ENCODE peak calls at places on chromosome 17, in seven cellular contexts. One of them, this sample, is unnamed.

GRCh38 chr17:16878084-16878483 is 93.8 kb downstream of the TNFRSF13B start:
- DNase-seq in HCT116: no peak
- DNase-seq in body of pancreas: no peak
- DNase-seq in dorsolateral prefrontal cortex: no peak
- DNase-seq in WTC11: no peak
- DNase-seq in fibroblast of mammary gland: no peak
- DNase-seq in fibroblast of pulmonary artery: no peak
- DNase-seq in this sample: no peak

GRCh38 chr17:71522383-71522782 is 598.4 kb upstream of the SOX9 start:
- DNase-seq in HCT116: no peak
- DNase-seq in body of pancreas: no peak
- DNase-seq in dorsolateral prefrontal cortex: no peak
- DNase-seq in WTC11: no peak
- DNase-seq in fibroblast of mammary gland: no peak
- DNase-seq in fibroblast of pulmonary artery: no peak
- DNase-seq in this sample: no peak

GRCh38 chr17:27323538-27324212 is 29.8 kb downstream of the WSB1 start:
- DNase-seq in HCT116: no peak
- DNase-seq in body of pancreas: peak; percentile 51
- DNase-seq in dorsolateral prefrontal cortex: no peak
- DNase-seq in WTC11: no peak
- DNase-seq in fibroblast of mammary gland: peak; percentile 78
- DNase-seq in fibroblast of pulmonary artery: peak; percentile 91
- DNase-seq in this sample: no peak

GRCh38 chr17:31568140-31568938 is 176.9 kb downstream of the RAB11FIP4 start:
- DNase-seq in HCT116: no peak
- DNase-seq in body of pancreas: no peak
- DNase-seq in dorsolateral prefrontal cortex: no peak
- DNase-seq in WTC11: no peak
- DNase-seq in fibroblast of mammary gland: peak; percentile 62
- DNase-seq in fibroblast of pulmonary artery: no peak
- DNase-seq in this sample: no peak

GRCh38 chr17:19369107-19369778 is 6.7 kb upstream of the B9D1 start:
- DNase-seq in HCT116: no peak
- DNase-seq in body of pancreas: no peak
- DNase-seq in dorsolateral prefrontal cortex: no peak
- DNase-seq in WTC11: no peak
- DNase-seq in fibroblast of mammary gland: no peak
- DNase-seq in fibroblast of pulmonary artery: no peak
- DNase-seq in this sample: no peak

GRCh38 chr17:27266228-27266627 is 27.7 kb upstream of the WSB1 start:
- DNase-seq in HCT116: no peak
- DNase-seq in body of pancreas: no peak
- DNase-seq in dorsolateral prefrontal cortex: no peak
- DNase-seq in WTC11: no peak
- DNase-seq in fibroblast of mammary gland: no peak
- DNase-seq in fibroblast of pulmonary artery: no peak
- DNase-seq in this sample: no peak

GRCh38 chr17:17198281-17198680 is 7.9 kb downstream of the PLD6 start:
- DNase-seq in HCT116: no peak
- DNase-seq in body of pancreas: no peak
- DNase-seq in dorsolateral prefrontal cortex: no peak
- DNase-seq in WTC11: no peak
- DNase-seq in fibroblast of mammary gland: no peak
- DNase-seq in fibroblast of pulmonary artery: no peak
- DNase-seq in this sample: no peak

GRCh38 chr17:42980766-42981397 is 517 bp downstream of the RUNDC1 start:
- DNase-seq in HCT116: peak; percentile 31
- DNase-seq in body of pancreas: peak; percentile 68
- DNase-seq in dorsolateral prefrontal cortex: no peak
- DNase-seq in WTC11: peak; percentile 51
- DNase-seq in fibroblast of mammary gland: peak; percentile 62
- DNase-seq in fibroblast of pulmonary artery: peak; percentile 56
- DNase-seq in this sample: peak; percentile 19

GRCh38 chr17:51667722-51668083 is 407.4 kb downstream of the UTP18 start:
- DNase-seq in HCT116: no peak
- DNase-seq in body of pancreas: no peak
- DNase-seq in dorsolateral prefrontal cortex: no peak
- DNase-seq in WTC11: no peak
- DNase-seq in fibroblast of mammary gland: no peak
- DNase-seq in fibroblast of pulmonary artery: no peak
- DNase-seq in this sample: no peak

GRCh38 chr17:45172541-45173286 is 11.0 kb downstream of the HEXIM2 start:
- DNase-seq in HCT116: peak; percentile 87
- DNase-seq in body of pancreas: peak; percentile 88
- DNase-seq in dorsolateral prefrontal cortex: peak; percentile 70
- DNase-seq in WTC11: peak; percentile 38
- DNase-seq in fibroblast of mammary gland: peak; percentile 48
- DNase-seq in fibroblast of pulmonary artery: peak; percentile 61
- DNase-seq in this sample: peak; percentile 35

GRCh38 chr17:2593846-2594656 is 597 bp downstream of the PAFAH1B1 start:
- DNase-seq in HCT116: peak; percentile 50
- DNase-seq in body of pancreas: peak; percentile 84
- DNase-seq in dorsolateral prefrontal cortex: peak; percentile 62
- DNase-seq in WTC11: peak; percentile 81
- DNase-seq in fibroblast of mammary gland: peak; percentile 62
- DNase-seq in fibroblast of pulmonary artery: peak; percentile 75
- DNase-seq in this sample: peak; percentile 72

GRCh38 chr17:40075216-40076100 is 12.7 kb downstream of the THRA start:
- DNase-seq in HCT116: no peak
- DNase-seq in body of pancreas: peak; percentile 97
- DNase-seq in dorsolateral prefrontal cortex: peak; percentile 80
- DNase-seq in WTC11: peak; percentile 87
- DNase-seq in fibroblast of mammary gland: peak; percentile 65
- DNase-seq in fibroblast of pulmonary artery: peak; percentile 68
- DNase-seq in this sample: peak; percentile 78

GRCh38 chr17:42061641-42062487 is 11.5 kb upstream of the C17orf113 start:
- DNase-seq in HCT116: no peak
- DNase-seq in body of pancreas: no peak
- DNase-seq in dorsolateral prefrontal cortex: no peak
- DNase-seq in WTC11: no peak
- DNase-seq in fibroblast of mammary gland: no peak
- DNase-seq in fibroblast of pulmonary artery: no peak
- DNase-seq in this sample: no peak

GRCh38 chr17:39979021-39979660 is 1.5 kb upstream of the PSMD3 start:
- DNase-seq in HCT116: no peak
- DNase-seq in body of pancreas: no peak
- DNase-seq in dorsolateral prefrontal cortex: no peak
- DNase-seq in WTC11: no peak
- DNase-seq in fibroblast of mammary gland: peak; percentile 89
- DNase-seq in fibroblast of pulmonary artery: peak; percentile 71
- DNase-seq in this sample: no peak

GRCh38 chr17:40344321-40345160 is 20.0 kb downstream of the GJD3 start:
- DNase-seq in HCT116: no peak
- DNase-seq in body of pancreas: no peak
- DNase-seq in dorsolateral prefrontal cortex: no peak
- DNase-seq in WTC11: no peak
- DNase-seq in fibroblast of mammary gland: no peak
- DNase-seq in fibroblast of pulmonary artery: no peak
- DNase-seq in this sample: no peak

GRCh38 chr17:64309710-64310109 is 46.6 kb upstream of the TEX2 start:
- DNase-seq in HCT116: no peak
- DNase-seq in body of pancreas: no peak
- DNase-seq in dorsolateral prefrontal cortex: no peak
- DNase-seq in WTC11: no peak
- DNase-seq in fibroblast of mammary gland: no peak
- DNase-seq in fibroblast of pulmonary artery: no peak
- DNase-seq in this sample: no peak

GRCh38 chr17:19716108-19717030 is at the start of gene SLC47A2:
- DNase-seq in HCT116: no peak
- DNase-seq in body of pancreas: no peak
- DNase-seq in dorsolateral prefrontal cortex: no peak
- DNase-seq in WTC11: no peak
- DNase-seq in fibroblast of mammary gland: no peak
- DNase-seq in fibroblast of pulmonary artery: no peak
- DNase-seq in this sample: no peak

GRCh38 chr17:39836117-39836516 is 28.0 kb downstream of the IKZF3 start:
- DNase-seq in HCT116: no peak
- DNase-seq in body of pancreas: no peak
- DNase-seq in dorsolateral prefrontal cortex: no peak
- DNase-seq in WTC11: no peak
- DNase-seq in fibroblast of mammary gland: no peak
- DNase-seq in fibroblast of pulmonary artery: no peak
- DNase-seq in this sample: no peak

GRCh38 chr17:79188679-79189078 is 114.1 kb downstream of the ENGASE start:
- DNase-seq in HCT116: no peak
- DNase-seq in body of pancreas: no peak
- DNase-seq in dorsolateral prefrontal cortex: no peak
- DNase-seq in WTC11: no peak
- DNase-seq in fibroblast of mammary gland: no peak
- DNase-seq in fibroblast of pulmonary artery: no peak
- DNase-seq in this sample: no peak

GRCh38 chr17:79187186-79187585 is 112.6 kb downstream of the ENGASE start:
- DNase-seq in HCT116: no peak
- DNase-seq in body of pancreas: no peak
- DNase-seq in dorsolateral prefrontal cortex: no peak
- DNase-seq in WTC11: no peak
- DNase-seq in fibroblast of mammary gland: no peak
- DNase-seq in fibroblast of pulmonary artery: no peak
- DNase-seq in this sample: no peak

GRCh38 chr17:79186406-79186805 is 111.8 kb downstream of the ENGASE start:
- DNase-seq in HCT116: no peak
- DNase-seq in body of pancreas: no peak
- DNase-seq in dorsolateral prefrontal cortex: no peak
- DNase-seq in WTC11: no peak
- DNase-seq in fibroblast of mammary gland: no peak
- DNase-seq in fibroblast of pulmonary artery: no peak
- DNase-seq in this sample: no peak

GRCh38 chr17:79189264-79189663 is 114.6 kb downstream of the ENGASE start:
- DNase-seq in HCT116: no peak
- DNase-seq in body of pancreas: no peak
- DNase-seq in dorsolateral prefrontal cortex: no peak
- DNase-seq in WTC11: no peak
- DNase-seq in fibroblast of mammary gland: no peak
- DNase-seq in fibroblast of pulmonary artery: no peak
- DNase-seq in this sample: no peak

GRCh38 chr17:79188048-79188447 is 113.4 kb downstream of the ENGASE start:
- DNase-seq in HCT116: peak; percentile 10
- DNase-seq in body of pancreas: peak; percentile 46
- DNase-seq in dorsolateral prefrontal cortex: no peak
- DNase-seq in WTC11: peak; percentile 85
- DNase-seq in fibroblast of mammary gland: no peak
- DNase-seq in fibroblast of pulmonary artery: no peak
- DNase-seq in this sample: peak; percentile 39
- TF ChIP-seq CTCF in HCT116: peak; percentile 81
- TF ChIP-seq CTCF in body of pancreas: peak; percentile 41
- TF ChIP-seq CTCF in dorsolateral prefrontal cortex: peak; percentile 67
- TF ChIP-seq CTCF in WTC11: peak; percentile 65
- TF ChIP-seq CTCF in fibroblast of mammary gland: peak; percentile 50
- TF ChIP-seq CTCF in fibroblast of pulmonary artery: peak; percentile 39
- TF ChIP-seq CTCF in this sample: peak; percentile 67

GRCh38 chr17:5422505-5422904 is 2.5 kb downstream of the RPAIN start:
- DNase-seq in HCT116: peak; percentile 35
- DNase-seq in body of pancreas: no peak
- DNase-seq in dorsolateral prefrontal cortex: no peak
- DNase-seq in WTC11: no peak
- DNase-seq in fibroblast of mammary gland: peak; percentile 81
- DNase-seq in fibroblast of pulmonary artery: peak; percentile 43
- DNase-seq in this sample: no peak
- TF ChIP-seq CTCF in HCT116: no peak
- TF ChIP-seq CTCF in body of pancreas: no peak
- TF ChIP-seq CTCF in dorsolateral prefrontal cortex: no peak
- TF ChIP-seq CTCF in WTC11: no peak
- TF ChIP-seq CTCF in fibroblast of mammary gland: peak; percentile 18
- TF ChIP-seq CTCF in fibroblast of pulmonary artery: no peak
- TF ChIP-seq CTCF in this sample: no peak

DNA sequence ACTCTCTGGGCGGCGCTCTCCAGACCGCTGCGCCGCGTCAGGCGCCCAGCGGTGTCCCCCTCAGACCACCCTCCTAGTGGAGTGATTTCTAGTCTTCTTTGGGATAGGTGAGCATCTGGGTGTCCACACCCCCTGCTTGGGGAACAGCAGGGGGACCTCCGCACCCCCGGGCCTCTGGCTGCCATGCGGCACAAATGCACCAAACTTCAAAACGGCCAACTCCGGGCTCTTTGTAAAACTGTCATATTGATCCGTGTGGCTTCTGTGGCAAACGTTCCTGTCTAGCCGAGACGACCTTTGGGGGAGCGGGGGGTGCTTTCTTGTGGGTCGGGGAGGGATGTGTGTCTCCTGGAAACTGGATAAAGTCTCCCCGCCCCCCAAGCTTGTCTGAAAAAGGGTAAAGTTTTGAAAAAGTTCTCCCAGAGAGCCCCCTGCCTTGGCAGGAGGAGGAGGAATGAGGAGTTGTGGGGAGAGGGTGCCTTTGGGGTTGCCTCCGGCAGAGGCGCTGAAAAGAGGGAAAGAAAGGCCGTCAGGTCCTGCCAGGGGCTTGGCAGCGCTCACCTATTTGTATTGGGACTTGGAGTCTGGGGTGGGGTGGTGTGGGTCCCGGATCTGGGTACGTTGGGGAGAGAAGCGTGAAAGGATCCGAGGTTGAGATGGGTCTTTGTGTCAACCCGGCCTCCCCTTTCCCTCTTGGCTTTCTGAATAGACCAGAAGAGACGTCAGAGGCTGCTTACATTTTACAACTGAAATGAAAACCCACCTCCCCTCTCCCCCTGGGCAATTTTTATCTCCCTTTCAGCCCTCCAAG is 2.2 kb upstream of the CHD3 start:
- DNase-seq in HCT116: no peak
- DNase-seq in body of pancreas: peak; percentile 64
- DNase-seq in dorsolateral prefrontal cortex: no peak
- DNase-seq in WTC11: peak; percentile 46
- DNase-seq in fibroblast of mammary gland: no peak
- DNase-seq in fibroblast of pulmonary artery: peak; percentile 30
- DNase-seq in this sample: peak; percentile 22
- TF ChIP-seq CTCF in HCT116: no peak
- TF ChIP-seq CTCF in body of pancreas: no peak
- TF ChIP-seq CTCF in dorsolateral prefrontal cortex: no peak
- TF ChIP-seq CTCF in WTC11: no peak
- TF ChIP-seq CTCF in fibroblast of mammary gland: no peak
- TF ChIP-seq CTCF in fibroblast of pulmonary artery: peak; percentile 7
- TF ChIP-seq CTCF in this sample: no peak

DNA sequence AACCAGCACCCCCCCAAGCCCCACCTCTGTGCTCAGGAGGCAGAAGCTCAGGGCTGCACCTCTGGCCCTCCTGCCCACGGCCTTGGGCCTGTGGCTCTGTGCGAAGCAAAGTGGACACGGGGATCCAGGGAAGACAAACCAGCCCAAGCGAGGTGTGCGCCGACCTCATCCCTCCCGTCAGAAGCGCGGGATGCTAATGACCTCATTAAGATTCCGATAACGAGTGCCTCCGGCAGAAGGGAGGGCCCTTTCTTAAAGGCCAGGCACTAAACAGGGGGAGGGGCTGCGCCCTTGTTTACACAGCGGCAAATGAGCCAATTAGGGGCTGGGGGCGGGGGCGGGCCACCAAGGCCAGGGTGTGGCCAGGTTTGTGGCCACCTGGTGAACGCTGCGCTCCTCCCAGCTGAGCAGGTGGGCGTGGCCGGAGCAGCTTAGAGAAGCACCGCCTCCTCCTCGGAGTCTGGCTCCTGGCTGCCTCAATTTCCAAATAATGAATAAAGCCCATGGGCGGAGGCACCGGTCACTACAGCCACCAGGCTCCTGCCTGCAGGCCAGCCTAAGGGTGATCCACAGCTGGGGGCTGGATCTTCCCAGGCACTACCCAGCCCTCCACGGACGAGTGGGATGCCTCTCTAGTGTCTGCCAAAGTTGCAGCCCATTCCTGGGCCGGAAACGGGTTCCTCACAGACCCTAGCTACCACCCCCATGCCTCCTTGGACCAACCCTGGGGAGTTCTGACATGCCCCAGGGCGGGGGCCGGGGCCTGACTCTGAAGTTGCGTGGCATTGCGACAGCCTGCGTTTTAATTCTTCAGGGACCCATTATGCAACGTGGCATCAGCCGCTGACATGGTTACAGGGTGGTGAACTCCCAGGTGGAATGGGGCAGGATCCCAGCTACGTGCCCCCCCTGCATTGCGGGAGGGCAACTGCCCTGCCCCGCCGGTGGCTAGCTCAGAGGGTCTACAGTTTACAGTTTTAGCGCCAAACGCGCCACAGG is 3.0 kb downstream of the CBX4 start:
- DNase-seq in HCT116: peak; percentile 42
- DNase-seq in body of pancreas: peak; percentile 80
- DNase-seq in dorsolateral prefrontal cortex: no peak
- DNase-seq in WTC11: peak; percentile 97
- DNase-seq in fibroblast of mammary gland: no peak
- DNase-seq in fibroblast of pulmonary artery: no peak
- DNase-seq in this sample: peak; percentile 10
- TF ChIP-seq CTCF in HCT116: no peak
- TF ChIP-seq CTCF in body of pancreas: no peak
- TF ChIP-seq CTCF in dorsolateral prefrontal cortex: no peak
- TF ChIP-seq CTCF in WTC11: no peak
- TF ChIP-seq CTCF in fibroblast of mammary gland: no peak
- TF ChIP-seq CTCF in fibroblast of pulmonary artery: no peak
- TF ChIP-seq CTCF in this sample: no peak